ENCODE peak calls at places on chromosomes 16 and 17, in ten cellular contexts. One of them, this sample, is unnamed.

GRCh38 chr17:29573558-29573870 is 5.0 kb downstream of the TP53I13 start:
- DNase-seq in iris pigment epithelial cell: no peak
- DNase-seq in NCI-H1417: no peak
- DNase-seq in stimulated activated CD8-positive, alpha-beta memory T cell treated with anti-CD3 and anti-CD28 coated beads, Interleukin-12 subunit alpha, Interleukin-12 subunit beta, amount 100 ng/mL, for 1 hour: no peak
- DNase-seq in PC-9: no peak
- DNase-seq in naive B cell: no peak
- DNase-seq in NCI-H2029 treated with DMSO at 0.1 percent for 48 hours: no peak
- DNase-seq in CD8-positive, alpha-beta memory T cell: no peak
- DNase-seq in NCI-H1436 treated with DMSO at 0.1 percent for 48 hours: no peak
- DNase-seq in kidney tubule cell: no peak
- DNase-seq in this sample: peak

GRCh38 chr17:8649157-8650118 is 18.9 kb upstream of the MYH10 start:
- DNase-seq in iris pigment epithelial cell: peak
- DNase-seq in NCI-H1417: no peak
- DNase-seq in stimulated activated CD8-positive, alpha-beta memory T cell treated with anti-CD3 and anti-CD28 coated beads, Interleukin-12 subunit alpha, Interleukin-12 subunit beta, amount 100 ng/mL, for 1 hour: no peak
- DNase-seq in PC-9: no peak
- DNase-seq in naive B cell: no peak
- DNase-seq in NCI-H2029 treated with DMSO at 0.1 percent for 48 hours: no peak
- DNase-seq in CD8-positive, alpha-beta memory T cell: no peak
- DNase-seq in NCI-H1436 treated with DMSO at 0.1 percent for 48 hours: no peak
- DNase-seq in kidney tubule cell: no peak
- DNase-seq in this sample: no peak

GRCh38 chr17:40062347-40063033 is at the start of gene THRA:
- DNase-seq in iris pigment epithelial cell: peak
- DNase-seq in NCI-H1417: peak
- DNase-seq in stimulated activated CD8-positive, alpha-beta memory T cell treated with anti-CD3 and anti-CD28 coated beads, Interleukin-12 subunit alpha, Interleukin-12 subunit beta, amount 100 ng/mL, for 1 hour: peak
- DNase-seq in PC-9: no peak
- DNase-seq in naive B cell: peak
- DNase-seq in NCI-H2029 treated with DMSO at 0.1 percent for 48 hours: no peak
- DNase-seq in CD8-positive, alpha-beta memory T cell: peak
- DNase-seq in NCI-H1436 treated with DMSO at 0.1 percent for 48 hours: no peak
- DNase-seq in kidney tubule cell: peak
- DNase-seq in this sample: peak

GRCh38 chr17:33012522-33013033 is 20.9 kb downstream of the SPACA3 start:
- DNase-seq in iris pigment epithelial cell: peak
- DNase-seq in NCI-H1417: no peak
- DNase-seq in stimulated activated CD8-positive, alpha-beta memory T cell treated with anti-CD3 and anti-CD28 coated beads, Interleukin-12 subunit alpha, Interleukin-12 subunit beta, amount 100 ng/mL, for 1 hour: no peak
- DNase-seq in PC-9: peak
- DNase-seq in naive B cell: no peak
- DNase-seq in NCI-H2029 treated with DMSO at 0.1 percent for 48 hours: no peak
- DNase-seq in CD8-positive, alpha-beta memory T cell: no peak
- DNase-seq in NCI-H1436 treated with DMSO at 0.1 percent for 48 hours: no peak
- DNase-seq in kidney tubule cell: peak
- DNase-seq in this sample: no peak

GRCh38 chr17:37360632-37361031 is 15.2 kb upstream of the C17orf78 start:
- DNase-seq in iris pigment epithelial cell: peak
- DNase-seq in NCI-H1417: no peak
- DNase-seq in stimulated activated CD8-positive, alpha-beta memory T cell treated with anti-CD3 and anti-CD28 coated beads, Interleukin-12 subunit alpha, Interleukin-12 subunit beta, amount 100 ng/mL, for 1 hour: no peak
- DNase-seq in PC-9: peak
- DNase-seq in naive B cell: no peak
- DNase-seq in NCI-H2029 treated with DMSO at 0.1 percent for 48 hours: no peak
- DNase-seq in CD8-positive, alpha-beta memory T cell: no peak
- DNase-seq in NCI-H1436 treated with DMSO at 0.1 percent for 48 hours: no peak
- DNase-seq in kidney tubule cell: peak
- DNase-seq in this sample: no peak

GRCh38 chr16:87602005-87602790 is at the start of gene JPH3:
- DNase-seq in iris pigment epithelial cell: no peak
- DNase-seq in NCI-H1417: peak
- DNase-seq in stimulated activated CD8-positive, alpha-beta memory T cell treated with anti-CD3 and anti-CD28 coated beads, Interleukin-12 subunit alpha, Interleukin-12 subunit beta, amount 100 ng/mL, for 1 hour: no peak
- DNase-seq in PC-9: no peak
- DNase-seq in naive B cell: no peak
- DNase-seq in NCI-H2029 treated with DMSO at 0.1 percent for 48 hours: no peak
- DNase-seq in CD8-positive, alpha-beta memory T cell: no peak
- DNase-seq in NCI-H1436 treated with DMSO at 0.1 percent for 48 hours: peak
- DNase-seq in kidney tubule cell: no peak
- DNase-seq in this sample: no peak

GRCh38 chr17:57511475-57512123 is 233.5 kb downstream of the CCDC182 start:
- DNase-seq in iris pigment epithelial cell: no peak
- DNase-seq in NCI-H1417: no peak
- DNase-seq in stimulated activated CD8-positive, alpha-beta memory T cell treated with anti-CD3 and anti-CD28 coated beads, Interleukin-12 subunit alpha, Interleukin-12 subunit beta, amount 100 ng/mL, for 1 hour: no peak
- DNase-seq in PC-9: no peak
- DNase-seq in naive B cell: no peak
- DNase-seq in NCI-H2029 treated with DMSO at 0.1 percent for 48 hours: no peak
- DNase-seq in CD8-positive, alpha-beta memory T cell: no peak
- DNase-seq in NCI-H1436 treated with DMSO at 0.1 percent for 48 hours: no peak
- DNase-seq in kidney tubule cell: no peak
- DNase-seq in this sample: no peak

GRCh38 chr16:69187387-69187890 is 475 bp downstream of the SNTB2 start:
- DNase-seq in iris pigment epithelial cell: peak
- DNase-seq in NCI-H1417: peak
- DNase-seq in stimulated activated CD8-positive, alpha-beta memory T cell treated with anti-CD3 and anti-CD28 coated beads, Interleukin-12 subunit alpha, Interleukin-12 subunit beta, amount 100 ng/mL, for 1 hour: peak
- DNase-seq in PC-9: no peak
- DNase-seq in naive B cell: peak
- DNase-seq in NCI-H2029 treated with DMSO at 0.1 percent for 48 hours: no peak
- DNase-seq in CD8-positive, alpha-beta memory T cell: peak
- DNase-seq in NCI-H1436 treated with DMSO at 0.1 percent for 48 hours: no peak
- DNase-seq in kidney tubule cell: peak
- DNase-seq in this sample: peak

GRCh38 chr17:7436556-7437368 is 1.5 kb downstream of the TMEM102 start:
- DNase-seq in iris pigment epithelial cell: peak
- DNase-seq in NCI-H1417: peak
- DNase-seq in stimulated activated CD8-positive, alpha-beta memory T cell treated with anti-CD3 and anti-CD28 coated beads, Interleukin-12 subunit alpha, Interleukin-12 subunit beta, amount 100 ng/mL, for 1 hour: peak
- DNase-seq in PC-9: peak
- DNase-seq in naive B cell: peak
- DNase-seq in NCI-H2029 treated with DMSO at 0.1 percent for 48 hours: no peak
- DNase-seq in CD8-positive, alpha-beta memory T cell: peak
- DNase-seq in NCI-H1436 treated with DMSO at 0.1 percent for 48 hours: no peak
- DNase-seq in kidney tubule cell: peak
- DNase-seq in this sample: peak

GRCh38 chr16:83023640-83024039 is 396.9 kb downstream of the CDH13 start:
- DNase-seq in iris pigment epithelial cell: peak
- DNase-seq in NCI-H1417: no peak
- DNase-seq in stimulated activated CD8-positive, alpha-beta memory T cell treated with anti-CD3 and anti-CD28 coated beads, Interleukin-12 subunit alpha, Interleukin-12 subunit beta, amount 100 ng/mL, for 1 hour: no peak
- DNase-seq in PC-9: no peak
- DNase-seq in naive B cell: no peak
- DNase-seq in NCI-H2029 treated with DMSO at 0.1 percent for 48 hours: no peak
- DNase-seq in CD8-positive, alpha-beta memory T cell: no peak
- DNase-seq in NCI-H1436 treated with DMSO at 0.1 percent for 48 hours: no peak
- DNase-seq in kidney tubule cell: no peak
- DNase-seq in this sample: no peak

GRCh38 chr16:1181715-1182671 is 29.1 kb downstream of the CACNA1H start:
- DNase-seq in iris pigment epithelial cell: peak
- DNase-seq in NCI-H1417: peak
- DNase-seq in stimulated activated CD8-positive, alpha-beta memory T cell treated with anti-CD3 and anti-CD28 coated beads, Interleukin-12 subunit alpha, Interleukin-12 subunit beta, amount 100 ng/mL, for 1 hour: no peak
- DNase-seq in PC-9: no peak
- DNase-seq in naive B cell: no peak
- DNase-seq in NCI-H2029 treated with DMSO at 0.1 percent for 48 hours: no peak
- DNase-seq in CD8-positive, alpha-beta memory T cell: no peak
- DNase-seq in NCI-H1436 treated with DMSO at 0.1 percent for 48 hours: no peak
- DNase-seq in kidney tubule cell: peak
- DNase-seq in this sample: peak

GRCh38 chr17:8785547-8786412 is 13.4 kb downstream of the MFSD6L start:
- DNase-seq in iris pigment epithelial cell: peak
- DNase-seq in NCI-H1417: peak
- DNase-seq in stimulated activated CD8-positive, alpha-beta memory T cell treated with anti-CD3 and anti-CD28 coated beads, Interleukin-12 subunit alpha, Interleukin-12 subunit beta, amount 100 ng/mL, for 1 hour: peak
- DNase-seq in PC-9: no peak
- DNase-seq in naive B cell: peak
- DNase-seq in NCI-H2029 treated with DMSO at 0.1 percent for 48 hours: no peak
- DNase-seq in CD8-positive, alpha-beta memory T cell: peak
- DNase-seq in NCI-H1436 treated with DMSO at 0.1 percent for 48 hours: no peak
- DNase-seq in kidney tubule cell: peak
- DNase-seq in this sample: peak

GRCh38 chr17:10737168-10737622 is 7.4 kb upstream of the TMEM220 start:
- DNase-seq in iris pigment epithelial cell: peak
- DNase-seq in NCI-H1417: peak
- DNase-seq in stimulated activated CD8-positive, alpha-beta memory T cell treated with anti-CD3 and anti-CD28 coated beads, Interleukin-12 subunit alpha, Interleukin-12 subunit beta, amount 100 ng/mL, for 1 hour: no peak
- DNase-seq in PC-9: peak
- DNase-seq in naive B cell: no peak
- DNase-seq in NCI-H2029 treated with DMSO at 0.1 percent for 48 hours: no peak
- DNase-seq in CD8-positive, alpha-beta memory T cell: no peak
- DNase-seq in NCI-H1436 treated with DMSO at 0.1 percent for 48 hours: no peak
- DNase-seq in kidney tubule cell: peak
- DNase-seq in this sample: peak

GRCh38 chr16:89026121-89026612 is 49.2 kb upstream of the CBFA2T3 start:
- DNase-seq in iris pigment epithelial cell: peak
- DNase-seq in NCI-H1417: no peak
- DNase-seq in stimulated activated CD8-positive, alpha-beta memory T cell treated with anti-CD3 and anti-CD28 coated beads, Interleukin-12 subunit alpha, Interleukin-12 subunit beta, amount 100 ng/mL, for 1 hour: no peak
- DNase-seq in PC-9: no peak
- DNase-seq in naive B cell: no peak
- DNase-seq in NCI-H2029 treated with DMSO at 0.1 percent for 48 hours: no peak
- DNase-seq in CD8-positive, alpha-beta memory T cell: peak
- DNase-seq in NCI-H1436 treated with DMSO at 0.1 percent for 48 hours: no peak
- DNase-seq in kidney tubule cell: peak
- DNase-seq in this sample: no peak

GRCh38 chr17:16048797-16049449 is 49.3 kb downstream of the TTC19 start:
- DNase-seq in iris pigment epithelial cell: no peak
- DNase-seq in NCI-H1417: no peak
- DNase-seq in stimulated activated CD8-positive, alpha-beta memory T cell treated with anti-CD3 and anti-CD28 coated beads, Interleukin-12 subunit alpha, Interleukin-12 subunit beta, amount 100 ng/mL, for 1 hour: no peak
- DNase-seq in PC-9: no peak
- DNase-seq in naive B cell: no peak
- DNase-seq in NCI-H2029 treated with DMSO at 0.1 percent for 48 hours: no peak
- DNase-seq in CD8-positive, alpha-beta memory T cell: no peak
- DNase-seq in NCI-H1436 treated with DMSO at 0.1 percent for 48 hours: no peak
- DNase-seq in kidney tubule cell: peak
- DNase-seq in this sample: no peak

GRCh38 chr17:17220529-17220928 is 14.4 kb upstream of the PLD6 start:
- DNase-seq in iris pigment epithelial cell: no peak
- DNase-seq in NCI-H1417: peak
- DNase-seq in stimulated activated CD8-positive, alpha-beta memory T cell treated with anti-CD3 and anti-CD28 coated beads, Interleukin-12 subunit alpha, Interleukin-12 subunit beta, amount 100 ng/mL, for 1 hour: no peak
- DNase-seq in PC-9: no peak
- DNase-seq in naive B cell: no peak
- DNase-seq in NCI-H2029 treated with DMSO at 0.1 percent for 48 hours: no peak
- DNase-seq in CD8-positive, alpha-beta memory T cell: no peak
- DNase-seq in NCI-H1436 treated with DMSO at 0.1 percent for 48 hours: no peak
- DNase-seq in kidney tubule cell: no peak
- DNase-seq in this sample: no peak

GRCh38 chr17:16537130-16537458 is 31.9 kb downstream of the ZNF287 start:
- DNase-seq in iris pigment epithelial cell: no peak
- DNase-seq in NCI-H1417: no peak
- DNase-seq in stimulated activated CD8-positive, alpha-beta memory T cell treated with anti-CD3 and anti-CD28 coated beads, Interleukin-12 subunit alpha, Interleukin-12 subunit beta, amount 100 ng/mL, for 1 hour: no peak
- DNase-seq in PC-9: no peak
- DNase-seq in naive B cell: no peak
- DNase-seq in NCI-H2029 treated with DMSO at 0.1 percent for 48 hours: no peak
- DNase-seq in CD8-positive, alpha-beta memory T cell: no peak
- DNase-seq in NCI-H1436 treated with DMSO at 0.1 percent for 48 hours: no peak
- DNase-seq in kidney tubule cell: no peak
- DNase-seq in this sample: no peak

GRCh38 chr16:68072038-68072695 is 13.0 kb upstream of the NFATC3 start:
- DNase-seq in iris pigment epithelial cell: peak
- DNase-seq in NCI-H1417: no peak
- DNase-seq in stimulated activated CD8-positive, alpha-beta memory T cell treated with anti-CD3 and anti-CD28 coated beads, Interleukin-12 subunit alpha, Interleukin-12 subunit beta, amount 100 ng/mL, for 1 hour: no peak
- DNase-seq in PC-9: no peak
- DNase-seq in naive B cell: no peak
- DNase-seq in NCI-H2029 treated with DMSO at 0.1 percent for 48 hours: no peak
- DNase-seq in CD8-positive, alpha-beta memory T cell: no peak
- DNase-seq in NCI-H1436 treated with DMSO at 0.1 percent for 48 hours: no peak
- DNase-seq in kidney tubule cell: peak
- DNase-seq in this sample: peak

GRCh38 chr16:88317619-88317977 is 65.2 kb upstream of the ZNF469 start:
- DNase-seq in iris pigment epithelial cell: peak
- DNase-seq in NCI-H1417: no peak
- DNase-seq in stimulated activated CD8-positive, alpha-beta memory T cell treated with anti-CD3 and anti-CD28 coated beads, Interleukin-12 subunit alpha, Interleukin-12 subunit beta, amount 100 ng/mL, for 1 hour: no peak
- DNase-seq in PC-9: no peak
- DNase-seq in naive B cell: no peak
- DNase-seq in NCI-H2029 treated with DMSO at 0.1 percent for 48 hours: no peak
- DNase-seq in CD8-positive, alpha-beta memory T cell: no peak
- DNase-seq in NCI-H1436 treated with DMSO at 0.1 percent for 48 hours: no peak
- DNase-seq in kidney tubule cell: no peak
- DNase-seq in this sample: no peak

GRCh38 chr16:61595605-61596004 is 440.6 kb downstream of the CDH8 start:
- DNase-seq in iris pigment epithelial cell: no peak
- DNase-seq in NCI-H1417: no peak
- DNase-seq in stimulated activated CD8-positive, alpha-beta memory T cell treated with anti-CD3 and anti-CD28 coated beads, Interleukin-12 subunit alpha, Interleukin-12 subunit beta, amount 100 ng/mL, for 1 hour: no peak
- DNase-seq in PC-9: no peak
- DNase-seq in naive B cell: no peak
- DNase-seq in NCI-H2029 treated with DMSO at 0.1 percent for 48 hours: no peak
- DNase-seq in CD8-positive, alpha-beta memory T cell: no peak
- DNase-seq in NCI-H1436 treated with DMSO at 0.1 percent for 48 hours: no peak
- DNase-seq in kidney tubule cell: no peak
- DNase-seq in this sample: peak

GRCh38 chr17:78960945-78961344 is 18.8 kb downstream of the LGALS3BP start:
- DNase-seq in iris pigment epithelial cell: no peak
- DNase-seq in NCI-H1417: no peak
- DNase-seq in stimulated activated CD8-positive, alpha-beta memory T cell treated with anti-CD3 and anti-CD28 coated beads, Interleukin-12 subunit alpha, Interleukin-12 subunit beta, amount 100 ng/mL, for 1 hour: no peak
- DNase-seq in PC-9: no peak
- DNase-seq in naive B cell: no peak
- DNase-seq in NCI-H2029 treated with DMSO at 0.1 percent for 48 hours: no peak
- DNase-seq in CD8-positive, alpha-beta memory T cell: no peak
- DNase-seq in NCI-H1436 treated with DMSO at 0.1 percent for 48 hours: no peak
- DNase-seq in kidney tubule cell: no peak
- DNase-seq in this sample: peak

GRCh38 chr17:35735036-35735805 is 3.8 kb downstream of the RASL10B start:
- DNase-seq in iris pigment epithelial cell: no peak
- DNase-seq in NCI-H1417: no peak
- DNase-seq in stimulated activated CD8-positive, alpha-beta memory T cell treated with anti-CD3 and anti-CD28 coated beads, Interleukin-12 subunit alpha, Interleukin-12 subunit beta, amount 100 ng/mL, for 1 hour: no peak
- DNase-seq in PC-9: no peak
- DNase-seq in naive B cell: no peak
- DNase-seq in NCI-H2029 treated with DMSO at 0.1 percent for 48 hours: no peak
- DNase-seq in CD8-positive, alpha-beta memory T cell: no peak
- DNase-seq in NCI-H1436 treated with DMSO at 0.1 percent for 48 hours: no peak
- DNase-seq in kidney tubule cell: no peak
- DNase-seq in this sample: no peak

GRCh38 chr17:63358111-63358839 is 87.8 kb downstream of the CYB561 start:
- DNase-seq in iris pigment epithelial cell: peak
- DNase-seq in NCI-H1417: no peak
- DNase-seq in stimulated activated CD8-positive, alpha-beta memory T cell treated with anti-CD3 and anti-CD28 coated beads, Interleukin-12 subunit alpha, Interleukin-12 subunit beta, amount 100 ng/mL, for 1 hour: no peak
- DNase-seq in PC-9: no peak
- DNase-seq in naive B cell: no peak
- DNase-seq in NCI-H2029 treated with DMSO at 0.1 percent for 48 hours: no peak
- DNase-seq in CD8-positive, alpha-beta memory T cell: no peak
- DNase-seq in NCI-H1436 treated with DMSO at 0.1 percent for 48 hours: no peak
- DNase-seq in kidney tubule cell: peak
- DNase-seq in this sample: no peak

GRCh38 chr17:1398900-1399299 is 1.1 kb downstream of the YWHAE start:
- DNase-seq in iris pigment epithelial cell: peak
- DNase-seq in NCI-H1417: peak
- DNase-seq in stimulated activated CD8-positive, alpha-beta memory T cell treated with anti-CD3 and anti-CD28 coated beads, Interleukin-12 subunit alpha, Interleukin-12 subunit beta, amount 100 ng/mL, for 1 hour: no peak
- DNase-seq in PC-9: no peak
- DNase-seq in naive B cell: peak
- DNase-seq in NCI-H2029 treated with DMSO at 0.1 percent for 48 hours: no peak
- DNase-seq in CD8-positive, alpha-beta memory T cell: no peak
- DNase-seq in NCI-H1436 treated with DMSO at 0.1 percent for 48 hours: no peak
- DNase-seq in kidney tubule cell: peak
- DNase-seq in this sample: peak

GRCh38 chr16:16075463-16076399 is 126.3 kb downstream of the ABCC1 start:
- DNase-seq in iris pigment epithelial cell: peak
- DNase-seq in NCI-H1417: no peak
- DNase-seq in stimulated activated CD8-positive, alpha-beta memory T cell treated with anti-CD3 and anti-CD28 coated beads, Interleukin-12 subunit alpha, Interleukin-12 subunit beta, amount 100 ng/mL, for 1 hour: no peak
- DNase-seq in PC-9: no peak
- DNase-seq in naive B cell: no peak
- DNase-seq in NCI-H2029 treated with DMSO at 0.1 percent for 48 hours: no peak
- DNase-seq in CD8-positive, alpha-beta memory T cell: no peak
- DNase-seq in NCI-H1436 treated with DMSO at 0.1 percent for 48 hours: no peak
- DNase-seq in kidney tubule cell: peak
- DNase-seq in this sample: no peak

GRCh38 chr17:16001498-16001897 is 1.9 kb downstream of the TTC19 start:
- DNase-seq in iris pigment epithelial cell: no peak
- DNase-seq in NCI-H1417: no peak
- DNase-seq in stimulated activated CD8-positive, alpha-beta memory T cell treated with anti-CD3 and anti-CD28 coated beads, Interleukin-12 subunit alpha, Interleukin-12 subunit beta, amount 100 ng/mL, for 1 hour: no peak
- DNase-seq in PC-9: peak
- DNase-seq in naive B cell: no peak
- DNase-seq in NCI-H2029 treated with DMSO at 0.1 percent for 48 hours: no peak
- DNase-seq in CD8-positive, alpha-beta memory T cell: no peak
- DNase-seq in NCI-H1436 treated with DMSO at 0.1 percent for 48 hours: no peak
- DNase-seq in kidney tubule cell: peak
- DNase-seq in this sample: no peak

GRCh38 chr16:10999313-10999712 is 54.9 kb downstream of the CLEC16A start:
- DNase-seq in iris pigment epithelial cell: no peak
- DNase-seq in NCI-H1417: no peak
- DNase-seq in stimulated activated CD8-positive, alpha-beta memory T cell treated with anti-CD3 and anti-CD28 coated beads, Interleukin-12 subunit alpha, Interleukin-12 subunit beta, amount 100 ng/mL, for 1 hour: no peak
- DNase-seq in PC-9: no peak
- DNase-seq in naive B cell: no peak
- DNase-seq in NCI-H2029 treated with DMSO at 0.1 percent for 48 hours: no peak
- DNase-seq in CD8-positive, alpha-beta memory T cell: no peak
- DNase-seq in NCI-H1436 treated with DMSO at 0.1 percent for 48 hours: no peak
- DNase-seq in kidney tubule cell: no peak
- DNase-seq in this sample: no peak

GRCh38 chr17:70138309-70138865 is 30.9 kb upstream of the KCNJ2 start:
- DNase-seq in iris pigment epithelial cell: peak
- DNase-seq in NCI-H1417: no peak
- DNase-seq in stimulated activated CD8-positive, alpha-beta memory T cell treated with anti-CD3 and anti-CD28 coated beads, Interleukin-12 subunit alpha, Interleukin-12 subunit beta, amount 100 ng/mL, for 1 hour: no peak
- DNase-seq in PC-9: peak
- DNase-seq in naive B cell: no peak
- DNase-seq in NCI-H2029 treated with DMSO at 0.1 percent for 48 hours: no peak
- DNase-seq in CD8-positive, alpha-beta memory T cell: no peak
- DNase-seq in NCI-H1436 treated with DMSO at 0.1 percent for 48 hours: no peak
- DNase-seq in kidney tubule cell: peak
- DNase-seq in this sample: no peak